ENCODE peak calls at places on chromosomes 1 and 21, in six cellular contexts. I, Z, M, P, T and A are unnamed samples.

GRCh38 chr21:38661296-38662223 is 144.2 kb upstream of the ETS2 start:
- DNase-seq in I (peak; percentile 74), Z (no peak), M (peak; percentile 76), P (no peak), T (peak; percentile 49), A (peak; percentile 26)

GRCh38 chr1:71343686-71344416 is 263.0 kb upstream of the ZRANB2 start:
- DNase-seq in I (no peak), Z (no peak), M (no peak), P (no peak), T (no peak), A (no peak)

GRCh38 chr1:25991937-25992688 is 5.8 kb downstream of the PAFAH2 start:
- DNase-seq in I (no peak), Z (no peak), M (no peak), P (no peak), T (peak; percentile 19), A (peak; percentile 24)

GRCh38 chr1:63817152-63817667 is 43.4 kb downstream of the ROR1 start:
- DNase-seq in I (no peak), Z (no peak), M (no peak), P (no peak), T (peak; percentile 73), A (no peak)

GRCh38 chr1:159828916-159829634 is 2.4 kb downstream of the SLAMF8 start:
- DNase-seq in I (peak; percentile 90), Z (peak; percentile 38), M (peak; percentile 83), P (peak; percentile 29), T (peak; percentile 24), A (no peak)

GRCh38 chr21:31781737-31782136 is 49.8 kb upstream of the SCAF4 start:
- DNase-seq in I (no peak), Z (no peak), M (no peak), P (no peak), T (peak; percentile 47), A (no peak)

GRCh38 chr1:20978413-20978812 is 191.3 kb upstream of the HP1BP3 start:
- DNase-seq in I (no peak), Z (no peak), M (no peak), P (no peak), T (peak; percentile 17), A (no peak)

GRCh38 chr1:222073307-222073995 is 331.6 kb upstream of the DUSP10 start:
- DNase-seq in I (no peak), Z (no peak), M (no peak), P (no peak), T (peak; percentile 58), A (no peak)

GRCh38 chr1:93652335-93652949 is 29.2 kb downstream of the BCAR3 start:
- DNase-seq in I (no peak), Z (no peak), M (no peak), P (no peak), T (no peak), A (no peak)

GRCh38 chr1:17792421-17792820 is 37.3 kb downstream of the ACTL8 start:
- DNase-seq in I (no peak), Z (no peak), M (no peak), P (no peak), T (no peak), A (no peak)
- H3K27me3 ChIP-seq in I (peaks cover 8% of the 10 kb centered on the region), Z (no peaks in the 10 kb centered on the region), M (peaks cover 13% of the 10 kb centered on the region), P (peaks cover 30% of the 10 kb centered on the region), T (peaks cover 7% of the 10 kb centered on the region), A (peaks cover 14% of the 10 kb centered on the region)

GRCh38 chr1:149997585-149998262 is 12.8 kb downstream of the OTUD7B start:
- DNase-seq in I (no peak), Z (no peak), M (no peak), P (no peak), T (no peak), A (no peak)

GRCh38 chr1:149993764-149994163 is 16.8 kb downstream of the OTUD7B start:
- DNase-seq in I (no peak), Z (no peak), M (no peak), P (no peak), T (no peak), A (no peak)

GRCh38 chr1:149993181-149993580 is 17.3 kb downstream of the OTUD7B start:
- DNase-seq in I (no peak), Z (no peak), M (no peak), P (no peak), T (no peak), A (no peak)

GRCh38 chr1:150001415-150001814 is 9.1 kb downstream of the OTUD7B start:
- DNase-seq in I (no peak), Z (no peak), M (no peak), P (no peak), T (peak; percentile 74), A (no peak)

DNA sequence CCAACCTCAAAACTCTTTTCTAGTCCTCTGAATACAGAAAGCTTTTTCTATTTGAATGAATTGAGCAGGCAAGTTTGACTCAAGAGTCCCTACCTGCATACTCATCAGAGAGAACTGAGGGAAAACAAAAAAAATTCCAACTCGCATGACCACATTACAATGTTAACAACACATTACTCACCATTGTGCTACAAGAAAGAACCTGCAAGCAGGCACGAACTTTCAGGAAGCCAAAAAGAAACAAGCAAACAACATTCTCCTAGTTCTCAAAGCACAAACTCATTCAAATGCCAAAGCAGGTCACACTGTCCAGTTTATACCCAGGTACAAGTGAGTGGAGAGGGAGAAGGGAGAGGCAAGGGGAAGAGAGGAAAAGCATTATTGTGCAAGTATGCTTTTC is 14.6 kb downstream of the OTUD7B start:
- DNase-seq in I (no peak), Z (no peak), M (no peak), P (no peak), T (no peak), A (no peak)
- H3K4me3 ChIP-seq in I (no peak overlapping the region), Z (no peak overlapping the region), M (no peak overlapping the region), P (no peak overlapping the region), T (no peak overlapping the region), A (no peak overlapping the region)

GRCh38 chr1:22815043-22815365 is 104.4 kb downstream of the EPHB2 start:
- DNase-seq in I (no peak), Z (no peak), M (no peak), P (no peak), T (no peak), A (no peak)
- H3K27ac ChIP-seq in I (no peak overlapping the region), Z (no peak overlapping the region), M (no peak overlapping the region), P (no peak overlapping the region), T (no peak overlapping the region), A (no peak overlapping the region)

GRCh38 chr1:1330366-1331067 is 563 bp upstream of the TAS1R3 start:
- DNase-seq in I (no peak), Z (peak; percentile 64), M (no peak), P (no peak), T (no peak), A (no peak)

GRCh38 chr1:1327291-1327690 is 2.7 kb downstream of the CPTP start:
- DNase-seq in I (no peak), Z (no peak), M (no peak), P (no peak), T (no peak), A (no peak)

GRCh38 chr1:1331068-1331965 is at the start of gene TAS1R3:
- DNase-seq in I (no peak), Z (peak; percentile 60), M (no peak), P (no peak), T (no peak), A (no peak)

GRCh38 chr1:1328254-1328653 is 2.8 kb upstream of the TAS1R3 start:
- DNase-seq in I (no peak), Z (no peak), M (no peak), P (no peak), T (no peak), A (no peak)

GRCh38 chr1:1329304-1330210 is 1.5 kb upstream of the TAS1R3 start:
- DNase-seq in I (no peak), Z (no peak), M (no peak), P (no peak), T (no peak), A (no peak)
- H3K27me3 ChIP-seq in I (no peaks in the 10 kb centered on the region), Z (no peaks in the 10 kb centered on the region), M (no peaks in the 10 kb centered on the region), P (no peaks in the 10 kb centered on the region), T (no peaks in the 10 kb centered on the region), A (no peaks in the 10 kb centered on the region)

DNA sequence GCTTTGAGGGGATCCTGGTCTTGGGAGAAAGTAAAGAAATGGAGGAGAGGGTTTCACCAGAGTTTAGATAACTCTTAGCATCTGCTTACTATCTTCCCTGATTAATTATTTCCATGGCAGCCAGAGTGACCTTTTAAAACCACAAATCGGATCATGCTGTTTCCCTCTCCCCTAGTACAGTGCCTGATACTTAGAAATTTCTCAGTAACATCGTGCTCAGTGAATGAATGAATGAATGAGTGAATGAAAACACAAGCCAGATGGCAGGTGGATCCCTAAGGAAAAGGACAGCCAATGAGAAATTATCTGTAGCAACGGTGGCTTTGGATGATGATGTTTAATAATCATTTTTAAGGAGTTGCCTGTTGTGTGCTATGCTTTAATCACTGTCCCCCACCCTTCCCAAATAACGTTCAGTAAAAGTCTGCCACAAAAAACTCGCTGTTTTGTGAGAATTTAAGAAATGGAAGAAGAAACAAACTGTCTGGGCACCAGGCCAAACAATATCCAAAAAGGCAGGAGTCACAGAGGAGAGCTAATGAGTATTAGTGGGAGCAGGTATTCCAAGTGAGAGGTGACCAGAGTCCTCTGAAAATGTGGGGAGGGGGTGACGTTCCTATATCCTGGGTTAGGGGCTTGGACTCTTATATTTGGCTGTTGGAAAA is 737 bp upstream of the SMAP2 start:
- DNase-seq in I (no peak), Z (no peak), M (no peak), P (no peak), T (no peak), A (no peak)
- H3K4me3 ChIP-seq in I (no peak overlapping the region), Z (peak overlapping the region; percentile 94), M (no peak overlapping the region), P (peak overlapping the region; percentile 81), T (no peak overlapping the region), A (peak overlapping the region; percentile 42)

GRCh38 chr1:164557270-164557669 is 1.7 kb upstream of the PBX1 start:
- DNase-seq in I (no peak), Z (no peak), M (no peak), P (no peak), T (no peak), A (no peak)

GRCh38 chr1:164560076-164560475 is 1.1 kb downstream of the PBX1 start:
- DNase-seq in I (no peak), Z (no peak), M (no peak), P (no peak), T (no peak), A (no peak)

GRCh38 chr1:164560504-164560903 is 1.5 kb downstream of the PBX1 start:
- DNase-seq in I (no peak), Z (no peak), M (no peak), P (no peak), T (no peak), A (no peak)

GRCh38 chr1:164559342-164560070 is 522 bp downstream of the PBX1 start:
- DNase-seq in I (peak; percentile 79), Z (no peak), M (peak; percentile 78), P (no peak), T (peak; percentile 50), A (no peak)

GRCh38 chr1:164558461-164559341 is at the start of gene PBX1:
- DNase-seq in I (peak; percentile 99), Z (peak; percentile 72), M (peak; percentile 94), P (peak; percentile 89), T (peak; percentile 100), A (peak; percentile 95)
- H3K27ac ChIP-seq in I (peak within 1 kb of the TSS; percentile 87), Z (peak within 1 kb of the TSS; percentile 54), M (peak within 1 kb of the TSS; percentile 83), P (no peak within 1 kb of the TSS), T (peak within 1 kb of the TSS; percentile 88), A (peak within 1 kb of the TSS; percentile 65)